ENCODE peak calls at places on chromosomes 4 and X, in six cellular contexts. One of them, this sample, is unnamed. For H3K4me1, the result is how much of the 10 kb centered on the place peaks cover.

GRCh38 chr4:616911-617643 is 8.3 kb upstream of the PDE6B start:
- DNase-seq in endodermal cell: no peak
- DNase-seq in left lung: no peak
- DNase-seq in A549: no peak
- DNase-seq in heart right ventricle: no peak
- DNase-seq in psoas muscle: no peak
- DNase-seq in this sample: no peak

GRCh38 chr4:15104825-15105224 is 102.5 kb downstream of the CPEB2 start:
- DNase-seq in endodermal cell: no peak
- DNase-seq in left lung: no peak
- DNase-seq in A549: no peak
- DNase-seq in heart right ventricle: no peak
- DNase-seq in psoas muscle: no peak
- DNase-seq in this sample: no peak

GRCh38 chr4:999863-1000425 is 6.7 kb upstream of the SLC26A1 start:
- DNase-seq in endodermal cell: no peak
- DNase-seq in left lung: no peak
- DNase-seq in A549: no peak
- DNase-seq in heart right ventricle: no peak
- DNase-seq in psoas muscle: no peak
- DNase-seq in this sample: no peak

GRCh38 chr4:149371021-149371420 is 444.6 kb downstream of the IQCM start:
- DNase-seq in endodermal cell: peak
- DNase-seq in left lung: no peak
- DNase-seq in A549: peak
- DNase-seq in heart right ventricle: no peak
- DNase-seq in psoas muscle: no peak
- DNase-seq in this sample: no peak

GRCh38 chr4:146458594-146458993 is 63.1 kb downstream of the SLC10A7 start:
- DNase-seq in endodermal cell: no peak
- DNase-seq in left lung: no peak
- DNase-seq in A549: peak
- DNase-seq in heart right ventricle: no peak
- DNase-seq in psoas muscle: no peak
- DNase-seq in this sample: no peak

GRCh38 chr4:124449881-124450280 is 262.7 kb downstream of the ANKRD50 start:
- DNase-seq in endodermal cell: no peak
- DNase-seq in left lung: no peak
- DNase-seq in A549: no peak
- DNase-seq in heart right ventricle: no peak
- DNase-seq in psoas muscle: no peak
- DNase-seq in this sample: no peak

GRCh38 chrX:150363561-150364346 is 637 bp downstream of the MAMLD1 start:
- DNase-seq in endodermal cell: peak
- DNase-seq in left lung: no peak
- DNase-seq in A549: peak
- DNase-seq in heart right ventricle: peak
- DNase-seq in psoas muscle: peak
- DNase-seq in this sample: peak

GRCh38 chr4:176492648-176493302 is 173.0 kb downstream of the SPCS3 start:
- DNase-seq in endodermal cell: no peak
- DNase-seq in left lung: no peak
- DNase-seq in A549: no peak
- DNase-seq in heart right ventricle: no peak
- DNase-seq in psoas muscle: no peak
- DNase-seq in this sample: no peak

GRCh38 chr4:148203056-148203898 is 238.9 kb downstream of the NR3C2 start:
- DNase-seq in endodermal cell: no peak
- DNase-seq in left lung: no peak
- DNase-seq in A549: no peak
- DNase-seq in heart right ventricle: no peak
- DNase-seq in psoas muscle: no peak
- DNase-seq in this sample: no peak

GRCh38 chr4:39446842-39447573 is 11.7 kb downstream of the RPL9 start:
- DNase-seq in endodermal cell: peak
- DNase-seq in left lung: peak
- DNase-seq in A549: no peak
- DNase-seq in heart right ventricle: peak
- DNase-seq in psoas muscle: peak
- DNase-seq in this sample: no peak

GRCh38 chr4:30821891-30822612 is 101.9 kb downstream of the PCDH7 start:
- DNase-seq in endodermal cell: no peak
- DNase-seq in left lung: no peak
- DNase-seq in A549: peak
- DNase-seq in heart right ventricle: no peak
- DNase-seq in psoas muscle: no peak
- DNase-seq in this sample: no peak

GRCh38 chr4:122739174-122739573 is 6.7 kb downstream of the BBS12 start:
- DNase-seq in endodermal cell: no peak
- DNase-seq in left lung: no peak
- DNase-seq in A549: no peak
- DNase-seq in heart right ventricle: no peak
- DNase-seq in psoas muscle: no peak
- DNase-seq in this sample: no peak

GRCh38 chr4:153233761-153234371 is 29.6 kb downstream of the TRIM2 start:
- DNase-seq in endodermal cell: no peak
- DNase-seq in left lung: no peak
- DNase-seq in A549: peak
- DNase-seq in heart right ventricle: no peak
- DNase-seq in psoas muscle: no peak
- DNase-seq in this sample: no peak

GRCh38 chr4:133960975-133961374 is 240.6 kb downstream of the PABPC4L start:
- DNase-seq in endodermal cell: no peak
- DNase-seq in left lung: no peak
- DNase-seq in A549: no peak
- DNase-seq in heart right ventricle: no peak
- DNase-seq in psoas muscle: no peak
- DNase-seq in this sample: no peak

GRCh38 chr4:47383829-47384427 is 79.6 kb downstream of the COMMD8 start:
- DNase-seq in endodermal cell: no peak
- DNase-seq in left lung: no peak
- DNase-seq in A549: peak
- DNase-seq in heart right ventricle: no peak
- DNase-seq in psoas muscle: no peak
- DNase-seq in this sample: no peak

GRCh38 chrX:153885208-153885787 is 675 bp downstream of the L1CAM start:
- DNase-seq in endodermal cell: no peak
- DNase-seq in left lung: no peak
- DNase-seq in A549: no peak
- DNase-seq in heart right ventricle: no peak
- DNase-seq in psoas muscle: no peak
- DNase-seq in this sample: no peak

GRCh38 chr4:126223784-126224407 is 909.1 kb downstream of the FAT4 start:
- DNase-seq in endodermal cell: no peak
- DNase-seq in left lung: no peak
- DNase-seq in A549: peak
- DNase-seq in heart right ventricle: no peak
- DNase-seq in psoas muscle: no peak
- DNase-seq in this sample: no peak

GRCh38 chr4:26157541-26157940 is 163.3 kb upstream of the RBPJ start:
- DNase-seq in endodermal cell: no peak
- DNase-seq in left lung: no peak
- DNase-seq in A549: no peak
- DNase-seq in heart right ventricle: no peak
- DNase-seq in psoas muscle: no peak
- DNase-seq in this sample: no peak

DNA sequence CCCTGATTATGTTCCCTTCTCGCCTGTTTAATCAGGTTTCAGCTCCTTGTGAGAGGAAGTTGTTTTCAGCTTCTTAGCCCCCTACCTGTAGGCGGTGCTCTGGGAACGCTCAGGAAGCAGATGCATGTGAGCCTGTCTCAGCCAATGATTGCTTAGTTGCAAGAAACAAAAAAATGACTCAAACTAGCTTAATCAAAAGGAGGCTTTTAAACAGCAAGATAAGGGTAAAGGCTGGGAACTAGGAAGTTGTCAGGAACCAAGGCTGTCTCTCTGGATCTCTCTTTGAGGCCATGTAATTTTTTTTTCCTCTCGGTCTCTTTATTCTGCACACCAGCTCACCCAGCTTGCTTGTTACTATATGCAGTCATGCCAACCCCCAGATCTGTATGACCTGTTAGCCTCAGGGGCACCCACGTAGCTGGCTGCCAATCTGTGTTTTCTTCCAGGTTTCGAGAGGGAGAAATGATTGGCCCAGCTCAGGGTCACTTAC is 109.1 kb downstream of the PTTG2 start:
- DNase-seq in endodermal cell: peak
- DNase-seq in left lung: peak
- DNase-seq in A549: peak
- DNase-seq in heart right ventricle: no peak
- DNase-seq in psoas muscle: no peak
- DNase-seq in this sample: no peak
- TF ChIP-seq CTCF in endodermal cell: peak
- TF ChIP-seq CTCF in left lung: peak
- TF ChIP-seq CTCF in A549: peak
- TF ChIP-seq CTCF in heart right ventricle: peak
- TF ChIP-seq CTCF in psoas muscle: no peak
- TF ChIP-seq CTCF in this sample: no peak

DNA sequence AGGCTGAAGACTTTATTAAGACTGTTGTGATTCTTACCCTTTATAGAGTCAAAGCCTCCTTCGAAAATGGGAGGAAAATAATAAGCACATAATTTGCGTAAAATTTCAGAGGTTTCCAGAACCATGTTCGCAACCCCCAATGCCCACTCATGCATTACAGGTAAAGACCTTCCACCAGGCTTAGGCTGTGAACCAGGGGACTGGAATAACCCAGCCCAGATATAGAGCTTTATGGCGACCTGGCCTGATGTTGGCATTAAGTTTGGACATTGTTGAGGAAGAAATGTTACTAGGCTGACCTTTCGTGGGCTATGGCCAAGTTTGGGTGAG is 218.4 kb downstream of the PTTG2 start:
- DNase-seq in endodermal cell: no peak
- DNase-seq in left lung: no peak
- DNase-seq in A549: no peak
- DNase-seq in heart right ventricle: no peak
- DNase-seq in psoas muscle: no peak
- DNase-seq in this sample: no peak
- H3K4me1 ChIP-seq in endodermal cell: under half
- H3K4me1 ChIP-seq in left lung: under half
- H3K4me1 ChIP-seq in A549: under half
- H3K4me1 ChIP-seq in heart right ventricle: under half
- H3K4me1 ChIP-seq in psoas muscle: under half
- H3K4me1 ChIP-seq in this sample: under half

DNA sequence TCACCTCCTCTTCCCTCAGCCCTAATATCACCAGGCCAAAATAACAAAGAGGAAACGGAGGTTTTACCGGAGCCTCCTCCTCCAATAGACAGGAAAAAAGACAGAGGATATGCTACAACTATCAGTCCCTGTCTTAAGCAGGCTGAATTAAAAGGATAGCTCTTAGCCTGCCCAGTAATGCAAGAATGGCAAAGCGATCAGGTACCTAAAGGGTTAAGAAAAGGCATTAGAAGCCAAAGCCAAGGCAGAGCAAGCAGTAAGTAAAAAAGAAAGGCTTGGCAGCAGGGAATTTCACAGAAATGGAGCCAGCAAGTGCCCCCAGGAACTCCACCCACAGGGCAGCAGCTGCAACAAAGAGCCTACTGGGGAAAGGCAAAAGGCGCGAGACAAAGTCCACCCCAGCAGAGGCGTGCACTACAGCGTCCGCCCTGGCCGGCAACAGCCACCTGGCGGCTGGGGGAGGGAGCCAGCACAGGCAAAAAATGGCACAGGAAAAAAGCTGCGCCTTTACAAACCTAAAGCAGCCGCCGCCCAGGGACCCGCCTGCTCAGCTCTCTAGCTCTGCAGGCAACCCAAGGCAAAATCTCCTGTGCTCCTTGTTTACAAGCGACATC is 220.6 kb upstream of the ZC4H2 start:
- DNase-seq in endodermal cell: peak
- DNase-seq in left lung: no peak
- DNase-seq in A549: peak
- DNase-seq in heart right ventricle: no peak
- DNase-seq in psoas muscle: no peak
- DNase-seq in this sample: no peak
- H3K27ac ChIP-seq in endodermal cell: peak
- H3K27ac ChIP-seq in left lung: no peak
- H3K27ac ChIP-seq in A549: no peak
- H3K27ac ChIP-seq in heart right ventricle: no peak
- H3K27ac ChIP-seq in psoas muscle: no peak
- H3K27ac ChIP-seq in this sample: no peak

GRCh38 chr4:88575222-88575621 is 17.1 kb upstream of the HERC3 start:
- DNase-seq in endodermal cell: no peak
- DNase-seq in left lung: no peak
- DNase-seq in A549: no peak
- DNase-seq in heart right ventricle: no peak
- DNase-seq in psoas muscle: no peak
- DNase-seq in this sample: peak
- TF ChIP-seq CTCF in endodermal cell: no peak
- TF ChIP-seq CTCF in left lung: no peak
- TF ChIP-seq CTCF in A549: no peak
- TF ChIP-seq CTCF in heart right ventricle: no peak
- TF ChIP-seq CTCF in psoas muscle: no peak
- TF ChIP-seq CTCF in this sample: no peak